ENCODE peak calls at places on chromosomes 2 and 18, in eight cellular contexts. One of them, this sample, is unnamed.
A peak's percentile ranks its signal among the peaks of the same experiment; 100 is the strongest.

GRCh38 chr2:158509928-158510797 is 53.4 kb downstream of the PKP4 start:
- DNase-seq in anterior cingulate cortex: no peak
- DNase-seq in lower lobe of right lung: no peak
- DNase-seq in Kasumi-1: no peak
- DNase-seq in left colon: no peak
- DNase-seq in IMR-90: peak; percentile 64
- DNase-seq in NCI-H510A: no peak
- DNase-seq in A172: peak; percentile 52
- DNase-seq in this sample: no peak

GRCh38 chr18:35999925-36000324 is 27.4 kb downstream of the RMP24 start:
- DNase-seq in lower lobe of right lung: no peak
- DNase-seq in A172: no peak
- DNase-seq in left colon: no peak
- DNase-seq in NCI-H510A: no peak
- DNase-seq in IMR-90: no peak
- DNase-seq in anterior cingulate cortex: no peak
- DNase-seq in Kasumi-1: no peak
- DNase-seq in this sample: no peak

GRCh38 chr18:78607784-78608183 is 371.8 kb upstream of the SALL3 start:
- DNase-seq in lower lobe of right lung: no peak
- DNase-seq in IMR-90: no peak
- DNase-seq in NCI-H510A: no peak
- DNase-seq in Kasumi-1: no peak
- DNase-seq in left colon: no peak
- DNase-seq in anterior cingulate cortex: no peak
- DNase-seq in A172: no peak
- DNase-seq in this sample: no peak

GRCh38 chr2:75162897-75163296 is 36.4 kb downstream of the TACR1 start:
- DNase-seq in lower lobe of right lung: no peak
- DNase-seq in NCI-H510A: no peak
- DNase-seq in IMR-90: no peak
- DNase-seq in Kasumi-1: no peak
- DNase-seq in left colon: no peak
- DNase-seq in A172: no peak
- DNase-seq in anterior cingulate cortex: no peak
- DNase-seq in this sample: no peak

GRCh38 chr2:17759805-17760204 is 5.9 kb downstream of the GEN1 start:
- DNase-seq in IMR-90: no peak
- DNase-seq in Kasumi-1: no peak
- DNase-seq in anterior cingulate cortex: no peak
- DNase-seq in A172: no peak
- DNase-seq in left colon: no peak
- DNase-seq in NCI-H510A: no peak
- DNase-seq in lower lobe of right lung: no peak
- DNase-seq in this sample: no peak

GRCh38 chr2:191724015-191724414 is 46.1 kb downstream of the NABP1 start:
- DNase-seq in NCI-H510A: no peak
- DNase-seq in anterior cingulate cortex: no peak
- DNase-seq in left colon: no peak
- DNase-seq in Kasumi-1: no peak
- DNase-seq in IMR-90: no peak
- DNase-seq in A172: no peak
- DNase-seq in lower lobe of right lung: no peak
- DNase-seq in this sample: no peak

GRCh38 chr18:23493654-23494053 is 9.7 kb upstream of the RMC1 start:
- DNase-seq in lower lobe of right lung: no peak
- DNase-seq in NCI-H510A: no peak
- DNase-seq in anterior cingulate cortex: no peak
- DNase-seq in left colon: no peak
- DNase-seq in Kasumi-1: no peak
- DNase-seq in A172: no peak
- DNase-seq in IMR-90: no peak
- DNase-seq in this sample: no peak

GRCh38 chr2:68318686-68319396 is 908 bp downstream of the CNRIP1 start:
- DNase-seq in Kasumi-1: no peak
- DNase-seq in NCI-H510A: peak; percentile 4
- DNase-seq in anterior cingulate cortex: peak; percentile 31
- DNase-seq in IMR-90: no peak
- DNase-seq in lower lobe of right lung: peak; percentile 47
- DNase-seq in left colon: no peak
- DNase-seq in A172: peak; percentile 12
- DNase-seq in this sample: no peak

GRCh38 chr18:79396431-79397287 is 929 bp downstream of the NFATC1 start:
- DNase-seq in A172: no peak
- DNase-seq in IMR-90: peak; percentile 26
- DNase-seq in lower lobe of right lung: peak; percentile 67
- DNase-seq in anterior cingulate cortex: no peak
- DNase-seq in left colon: no peak
- DNase-seq in NCI-H510A: no peak
- DNase-seq in Kasumi-1: no peak
- DNase-seq in this sample: peak; percentile 36

GRCh38 chr2:156396126-156396525 is 40.1 kb upstream of the GPD2 start:
- DNase-seq in IMR-90: no peak
- DNase-seq in left colon: no peak
- DNase-seq in A172: no peak
- DNase-seq in anterior cingulate cortex: no peak
- DNase-seq in lower lobe of right lung: no peak
- DNase-seq in NCI-H510A: no peak
- DNase-seq in Kasumi-1: no peak
- DNase-seq in this sample: no peak